ENCODE peak calls at places on chromosome 12, in four cellular contexts. One of them, this sample, is unnamed.

GRCh38 chr12:42666671-42667243 is 77.2 kb upstream of the PRICKLE1 start:
- DNase-seq in H1: no peak
- DNase-seq in K562: no peak
- DNase-seq in HepG2: no peak
- DNase-seq in this sample: no peak

GRCh38 chr12:8146416-8146771 is 10.4 kb upstream of the ZNF705A start:
- DNase-seq in H1: no peak
- DNase-seq in HepG2: no peak
- DNase-seq in K562: no peak
- DNase-seq in this sample: no peak

GRCh38 chr12:14394317-14395058 is 29.0 kb downstream of the ATF7IP start:
- DNase-seq in H1: no peak
- DNase-seq in HepG2: peak; percentile 69
- DNase-seq in K562: peak; percentile 51
- DNase-seq in this sample: peak; percentile 63

GRCh38 chr12:49345840-49346658 is 639 bp upstream of the DNAJC22 start:
- DNase-seq in K562: peak; percentile 47
- DNase-seq in H1: peak; percentile 74
- DNase-seq in HepG2: no peak
- DNase-seq in this sample: no peak

GRCh38 chr12:94994312-94994711 is 9.2 kb downstream of the NDUFA12 start:
- DNase-seq in K562: peak; percentile 19
- DNase-seq in HepG2: no peak
- DNase-seq in H1: no peak
- DNase-seq in this sample: no peak

GRCh38 chr12:131091976-131092691 is 138.4 kb downstream of the ADGRD1 start:
- DNase-seq in H1: no peak
- DNase-seq in K562: no peak
- DNase-seq in HepG2: no peak
- DNase-seq in this sample: no peak

GRCh38 chr12:12636641-12637040 is 25.0 kb downstream of the CREBL2 start:
- DNase-seq in HepG2: no peak
- DNase-seq in K562: no peak
- DNase-seq in H1: no peak
- DNase-seq in this sample: no peak

GRCh38 chr12:76694369-76694768 is 69.5 kb upstream of the ZDHHC17 start:
- DNase-seq in HepG2: no peak
- DNase-seq in H1: no peak
- DNase-seq in K562: no peak
- DNase-seq in this sample: no peak

GRCh38 chr12:106138646-106139421 is at the start of gene NUAK1:
- DNase-seq in H1: peak; percentile 83
- DNase-seq in K562: no peak
- DNase-seq in HepG2: no peak
- DNase-seq in this sample: peak; percentile 86

GRCh38 chr12:570237-570925 is 92.9 kb downstream of the NINJ2 start:
- DNase-seq in H1: peak; percentile 80
- DNase-seq in HepG2: peak; percentile 77
- DNase-seq in K562: peak; percentile 68
- DNase-seq in this sample: peak; percentile 72

GRCh38 chr12:85639834-85640233 is 196.4 kb downstream of the RASSF9 start:
- DNase-seq in H1: no peak
- DNase-seq in HepG2: no peak
- DNase-seq in K562: no peak
- DNase-seq in this sample: no peak

GRCh38 chr12:125157177-125157576 is 91.9 kb downstream of the AACS start:
- DNase-seq in H1: no peak
- DNase-seq in K562: no peak
- DNase-seq in HepG2: no peak
- DNase-seq in this sample: no peak

GRCh38 chr12:107467716-107468115 is 217.9 kb upstream of the PWP1 start:
- DNase-seq in K562: no peak
- DNase-seq in HepG2: no peak
- DNase-seq in H1: no peak
- DNase-seq in this sample: no peak

GRCh38 chr12:76024102-76024781 is 7.3 kb downstream of the PHLDA1 start:
- DNase-seq in K562: no peak
- DNase-seq in HepG2: no peak
- DNase-seq in H1: no peak
- DNase-seq in this sample: no peak

GRCh38 chr12:89345830-89346740 is 6.2 kb downstream of the DUSP6 start:
- DNase-seq in K562: no peak
- DNase-seq in HepG2: no peak
- DNase-seq in H1: peak; percentile 75
- DNase-seq in this sample: peak; percentile 99

GRCh38 chr12:94560416-94561221 is 89.7 kb downstream of the TMCC3 start:
- DNase-seq in K562: no peak
- DNase-seq in HepG2: no peak
- DNase-seq in H1: peak; percentile 78
- DNase-seq in this sample: peak; percentile 44

GRCh38 chr12:78085562-78086182 is 255.0 kb downstream of the NAV3 start:
- DNase-seq in H1: no peak
- DNase-seq in HepG2: no peak
- DNase-seq in K562: no peak
- DNase-seq in this sample: no peak

GRCh38 chr12:103387385-103387784 is 108.4 kb downstream of the C12orf42 start:
- DNase-seq in K562: no peak
- DNase-seq in H1: no peak
- DNase-seq in HepG2: no peak
- DNase-seq in this sample: no peak

GRCh38 chr12:12315838-12316237 is 34.2 kb downstream of the MANSC1 start:
- DNase-seq in K562: no peak
- DNase-seq in HepG2: no peak
- DNase-seq in H1: no peak
- DNase-seq in this sample: no peak

GRCh38 chr12:24845615-24846014 is 103.3 kb downstream of the BCAT1 start:
- DNase-seq in HepG2: no peak
- DNase-seq in H1: no peak
- DNase-seq in K562: no peak
- DNase-seq in this sample: no peak

GRCh38 chr12:28583771-28584261 is 393.6 kb downstream of the CCDC91 start:
- DNase-seq in HepG2: no peak
- DNase-seq in K562: no peak
- DNase-seq in H1: no peak
- DNase-seq in this sample: no peak

GRCh38 chr12:121806556-121807308 is 2.9 kb downstream of the SETD1B start:
- DNase-seq in H1: no peak
- DNase-seq in K562: no peak
- DNase-seq in HepG2: no peak
- DNase-seq in this sample: no peak

GRCh38 chr12:116395381-116395780 is 117.9 kb upstream of the MED13L start:
- DNase-seq in HepG2: no peak
- DNase-seq in K562: no peak
- DNase-seq in H1: no peak
- DNase-seq in this sample: no peak

GRCh38 chr12:97017213-97017612 is 110.2 kb downstream of the NEDD1 start:
- DNase-seq in K562: no peak
- DNase-seq in HepG2: no peak
- DNase-seq in H1: no peak
- DNase-seq in this sample: no peak

GRCh38 chr12:9651265-9651729 is 18.2 kb upstream of the CLEC2D start:
- DNase-seq in H1: no peak
- DNase-seq in K562: no peak
- DNase-seq in HepG2: no peak
- DNase-seq in this sample: no peak

GRCh38 chr12:87930652-87931051 is 98.5 kb downstream of the C12orf50 start:
- DNase-seq in K562: no peak
- DNase-seq in H1: no peak
- DNase-seq in HepG2: no peak
- DNase-seq in this sample: no peak

GRCh38 chr12:23202746-23203145 is 577.8 kb downstream of the ETNK1 start:
- DNase-seq in K562: no peak
- DNase-seq in H1: no peak
- DNase-seq in HepG2: no peak
- DNase-seq in this sample: no peak

GRCh38 chr12:108633534-108634224 is at the start of gene SELPLG:
- DNase-seq in H1: no peak
- DNase-seq in K562: peak; percentile 45
- DNase-seq in HepG2: no peak
- DNase-seq in this sample: no peak

GRCh38 chr12:17062296-17063061 is 456.5 kb upstream of the LMO3 start:
- DNase-seq in H1: no peak
- DNase-seq in HepG2: no peak
- DNase-seq in K562: no peak
- DNase-seq in this sample: no peak

GRCh38 chr12:41250748-41251147 is 62.6 kb downstream of the PDZRN4 start:
- DNase-seq in H1: no peak
- DNase-seq in HepG2: no peak
- DNase-seq in K562: no peak
- DNase-seq in this sample: peak; percentile 33

GRCh38 chr12:119630223-119630781 is 36.7 kb downstream of the TMEM233 start:
- DNase-seq in HepG2: no peak
- DNase-seq in H1: no peak
- DNase-seq in K562: no peak
- DNase-seq in this sample: no peak

GRCh38 chr12:75900781-75901254 is 130.8 kb downstream of the PHLDA1 start:
- DNase-seq in H1: no peak
- DNase-seq in K562: no peak
- DNase-seq in HepG2: peak; percentile 94
- DNase-seq in this sample: no peak

GRCh38 chr12:32134144-32134888 is 27.7 kb downstream of the BICD1 start:
- DNase-seq in H1: no peak
- DNase-seq in HepG2: no peak
- DNase-seq in K562: no peak
- DNase-seq in this sample: peak; percentile 49

GRCh38 chr12:96223411-96224218 is 29.4 kb downstream of the ELK3 start:
- DNase-seq in H1: no peak
- DNase-seq in K562: no peak
- DNase-seq in HepG2: no peak
- DNase-seq in this sample: peak; percentile 46

GRCh38 chr12:118418385-118419057 is 42.2 kb downstream of the SUDS3 start:
- DNase-seq in HepG2: peak; percentile 20
- DNase-seq in K562: no peak
- DNase-seq in H1: no peak
- DNase-seq in this sample: peak; percentile 66

GRCh38 chr12:67697443-67697842 is 48.9 kb downstream of the DYRK2 start:
- DNase-seq in K562: no peak
- DNase-seq in HepG2: no peak
- DNase-seq in H1: no peak
- DNase-seq in this sample: no peak

GRCh38 chr12:67701121-67701520 is 52.6 kb downstream of the DYRK2 start:
- DNase-seq in K562: no peak
- DNase-seq in H1: no peak
- DNase-seq in HepG2: no peak
- DNase-seq in this sample: no peak

GRCh38 chr12:67698711-67699603 is 50.4 kb downstream of the DYRK2 start:
- DNase-seq in HepG2: no peak
- DNase-seq in H1: no peak
- DNase-seq in K562: no peak
- DNase-seq in this sample: no peak

GRCh38 chr12:67695974-67696373 is 47.4 kb downstream of the DYRK2 start:
- DNase-seq in H1: no peak
- DNase-seq in K562: no peak
- DNase-seq in HepG2: no peak
- DNase-seq in this sample: no peak

DNA sequence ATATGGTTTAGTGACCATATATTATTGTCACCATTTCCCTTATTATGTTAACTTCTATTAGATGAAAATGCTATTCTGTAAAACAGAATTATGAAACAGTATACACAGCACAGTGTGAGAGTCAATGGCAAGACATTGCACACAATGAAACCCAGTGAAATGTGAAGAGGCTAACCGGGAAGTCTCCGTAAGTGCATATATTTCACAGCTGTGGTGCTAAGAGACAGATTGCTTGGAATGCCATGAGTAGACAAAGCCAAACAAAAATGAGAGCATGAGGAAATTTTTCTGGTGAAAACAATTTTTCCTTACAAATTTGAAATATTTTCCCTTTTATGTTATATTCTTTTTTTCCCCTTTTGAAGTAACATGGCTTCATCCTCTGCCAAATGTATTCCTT is 49.4 kb downstream of the DYRK2 start:
- DNase-seq in HepG2: no peak
- DNase-seq in H1: no peak
- DNase-seq in K562: no peak
- DNase-seq in this sample: no peak
- H3K9ac ChIP-seq in HepG2: no peak overlapping the region
- H3K9ac ChIP-seq in H1: no peak overlapping the region
- H3K9ac ChIP-seq in K562: no peak overlapping the region
- H3K9ac ChIP-seq in this sample: no peak overlapping the region

GRCh38 chr12:57741413-57741789 is 2.9 kb upstream of the AGAP2 start:
- DNase-seq in K562: no peak
- DNase-seq in H1: no peak
- DNase-seq in HepG2: no peak
- DNase-seq in this sample: no peak
- H3K4me2 ChIP-seq in K562: no peak overlapping the region
- H3K4me2 ChIP-seq in H1: peak overlapping the region; percentile 23
- H3K4me2 ChIP-seq in HepG2: peak overlapping the region; percentile 54
- H3K4me2 ChIP-seq in this sample: no peak overlapping the region

DNA sequence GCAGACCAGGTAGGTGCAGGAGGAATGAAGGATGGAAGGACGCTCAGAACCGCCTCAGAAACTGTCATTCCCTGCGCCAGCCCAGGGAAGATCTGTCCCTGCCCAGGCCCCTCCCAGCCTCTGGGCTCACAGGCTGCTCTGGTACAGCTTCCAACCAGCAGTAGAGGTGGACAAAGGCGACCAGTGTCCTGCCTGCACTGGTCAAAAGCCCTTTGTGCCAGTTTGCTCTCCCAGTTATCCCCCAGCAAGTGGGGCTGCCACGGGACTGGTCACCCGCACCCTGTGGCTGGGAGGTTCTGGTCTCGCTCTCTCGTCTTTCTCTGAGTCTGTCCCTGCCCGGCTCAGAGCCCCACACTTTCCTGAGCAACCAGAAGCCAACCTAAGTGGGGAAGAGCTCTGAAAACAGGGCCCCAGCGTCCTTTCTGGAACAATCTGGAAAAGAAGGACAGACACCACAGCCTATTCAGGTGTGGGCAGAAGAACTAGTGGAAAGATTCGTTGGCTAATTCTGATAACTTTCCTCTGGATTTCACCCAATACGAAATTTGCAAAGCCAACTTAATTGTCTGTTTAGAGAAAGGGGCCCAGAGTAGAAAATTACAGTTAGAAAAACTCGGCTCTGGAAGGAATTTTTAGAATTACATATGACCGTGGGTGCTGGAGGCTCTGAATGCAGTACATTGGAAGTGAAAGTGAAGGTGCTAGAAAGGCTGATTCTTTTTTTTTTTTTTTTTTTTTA is 21.7 kb downstream of the SNRNP35 start:
- DNase-seq in H1: no peak
- DNase-seq in K562: no peak
- DNase-seq in HepG2: no peak
- DNase-seq in this sample: peak; percentile 27
- TF ChIP-seq JUN in H1: no peak
- TF ChIP-seq JUN in K562: no peak
- TF ChIP-seq JUN in HepG2: no peak
- TF ChIP-seq JUN in this sample: no peak

DNA sequence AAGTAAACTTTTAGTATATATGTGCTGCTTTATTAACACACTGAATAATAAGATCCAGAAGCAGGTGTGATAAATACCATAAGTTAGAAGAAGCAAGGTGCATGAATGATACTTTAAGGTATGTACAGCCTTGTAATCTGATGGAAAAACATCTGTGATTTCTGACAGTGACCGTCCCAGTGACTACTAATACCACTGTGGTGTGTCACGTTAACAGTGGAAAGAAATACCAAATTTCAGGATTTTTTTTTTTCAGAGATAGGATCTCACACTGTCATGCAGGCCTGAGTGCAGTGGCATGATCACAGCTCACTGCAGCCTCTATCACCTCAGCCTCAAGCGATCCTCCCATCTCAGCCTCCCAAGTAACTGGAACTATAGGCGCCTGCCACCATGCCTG is 21.5 kb downstream of the SDS start:
- DNase-seq in HepG2: no peak
- DNase-seq in K562: no peak
- DNase-seq in H1: no peak
- DNase-seq in this sample: no peak
- H3K9ac ChIP-seq in HepG2: no peak overlapping the region
- H3K9ac ChIP-seq in K562: no peak overlapping the region
- H3K9ac ChIP-seq in H1: no peak overlapping the region
- H3K9ac ChIP-seq in this sample: no peak overlapping the region

This sample was measured in endothelial cell of umbilical vein.